ENCODE peak calls at places on chromosomes 4 and X, in seven cellular contexts. I is activated CD4-positive, alpha-beta T cell treated with anti-CD3 and anti-CD28 coated beads for 36 hours; K is effector memory CD8-positive, alpha-beta T cell; U is iris pigment epithelial cell; D is tibial artery; F is progenitor cell of endocrine pancreas; M is NCI-H524. A is an unnamed sample.

GRCh38 chrX:136879001-136879667 is 1.4 kb downstream of the RBMX start:
- DNase-seq in I (no peak), K (no peak), U (peak), D (no peak), F (no peak), M (no peak), A (no peak)

GRCh38 chr4:123547167-123547817 is 150.7 kb downstream of the SPRY1 start:
- DNase-seq in I (no peak), K (no peak), U (no peak), D (no peak), F (peak), M (no peak), A (no peak)

GRCh38 chr4:153257966-153258365 is 53.7 kb downstream of the TRIM2 start:
- DNase-seq in I (no peak), K (no peak), U (no peak), D (no peak), F (no peak), M (peak), A (no peak)

GRCh38 chr4:123412700-123413512 is 16.3 kb downstream of the SPRY1 start:
- DNase-seq in I (no peak), K (no peak), U (no peak), D (no peak), F (no peak), M (peak), A (no peak)

GRCh38 chr4:118032691-118033090 is 1.6 kb upstream of the NDST3 start:
- DNase-seq in I (no peak), K (no peak), U (peak), D (no peak), F (no peak), M (peak), A (no peak)

GRCh38 chr4:19675172-19675811 is 576.4 kb upstream of the SLIT2 start:
- DNase-seq in I (no peak), K (no peak), U (peak), D (peak), F (no peak), M (no peak), A (no peak)

GRCh38 chr4:101259876-101260275 is 87.5 kb downstream of the PPP3CA start:
- DNase-seq in I (no peak), K (no peak), U (no peak), D (no peak), F (no peak), M (no peak), A (no peak)

GRCh38 chr4:32087211-32087610 is 1367.0 kb downstream of the PCDH7 start:
- DNase-seq in I (no peak), K (no peak), U (no peak), D (no peak), F (no peak), M (no peak), A (no peak)

GRCh38 chr4:138003248-138003647 is 238.9 kb downstream of the SLC7A11 start:
- DNase-seq in I (no peak), K (no peak), U (peak), D (no peak), F (no peak), M (no peak), A (no peak)

GRCh38 chr4:82044141-82044993 is 329.4 kb downstream of the HNRNPD start:
- DNase-seq in I (peak), K (no peak), U (peak), D (peak), F (peak), M (peak), A (no peak)

GRCh38 chr4:29805871-29806480 is 914.2 kb upstream of the PCDH7 start:
- DNase-seq in I (no peak), K (no peak), U (no peak), D (no peak), F (no peak), M (no peak), A (no peak)

GRCh38 chr4:67785528-67785927 is 31.3 kb upstream of the GNRHR start:
- DNase-seq in I (no peak), K (no peak), U (no peak), D (no peak), F (no peak), M (peak), A (no peak)